ENCODE peak calls at places on chromosomes 16 and 17, in ten cellular contexts. R is NCI-H1092; O is RPMI7951; D is activated T-helper 9 cell treated with anti-CD3 and anti-CD28 coated beads, Interleukin-2, amount 50 U/mL, for 16 hours; U is upper lobe of left lung; V is hippocampal formation; X is ureter; M is foreskin keratinocyte; Z is astrocyte of the cerebellum; T is Caco-2. F is an unnamed sample.

GRCh38 chr17:34255841-34256240 is 756 bp downstream of the CCL2 start:
- DNase-seq in V (no peak), R (no peak), O (no peak), M (no peak), T (no peak), D (no peak), U (no peak), Z (no peak), X (no peak), F (no peak)

GRCh38 chr16:58503863-58504688 is 4.1 kb downstream of the NDRG4 start:
- DNase-seq in O (no peak), X (peak), V (no peak), D (no peak), R (no peak), U (no peak), T (no peak), M (no peak), Z (no peak), F (no peak)

GRCh38 chr17:39965017-39965699 is 2.4 kb downstream of the GSDMA start:
- DNase-seq in R (no peak), U (no peak), T (no peak), O (no peak), V (no peak), D (no peak), X (no peak), M (no peak), Z (no peak), F (no peak)

GRCh38 chr16:81492307-81492706 is 47.7 kb downstream of the CMIP start:
- DNase-seq in R (no peak), V (no peak), M (no peak), O (peak), X (no peak), D (no peak), U (no peak), T (no peak), Z (no peak), F (no peak)

GRCh38 chr17:8154608-8155152 is 2.5 kb upstream of the PER1 start:
- DNase-seq in M (no peak), X (no peak), O (no peak), V (no peak), R (no peak), U (no peak), T (no peak), Z (no peak), D (no peak), F (no peak)

GRCh38 chr16:66474750-66475199 is 47.7 kb downstream of the BEAN1 start:
- DNase-seq in D (peak), X (peak), O (no peak), T (no peak), Z (no peak), V (no peak), U (no peak), R (peak), M (no peak), F (no peak)

GRCh38 chr17:74758846-74759163 is 10.4 kb downstream of the NHERF1 start:
- DNase-seq in D (no peak), O (no peak), X (no peak), T (no peak), R (no peak), V (no peak), U (no peak), Z (no peak), M (peak), F (no peak)

GRCh38 chr17:72373910-72374741 is 253.3 kb downstream of the SOX9 start:
- DNase-seq in D (no peak), Z (no peak), V (no peak), T (no peak), U (no peak), M (no peak), R (peak), O (no peak), X (no peak), F (no peak)

GRCh38 chr16:81938331-81939163 is 72.7 kb downstream of the SDR42E1 start:
- DNase-seq in D (no peak), R (no peak), U (no peak), X (no peak), Z (no peak), M (no peak), O (no peak), T (no peak), V (no peak), F (no peak)

GRCh38 chr16:931651-932500 is 38.9 kb downstream of the LMF1 start:
- DNase-seq in D (no peak), O (no peak), V (no peak), Z (no peak), X (no peak), M (no peak), T (no peak), U (no peak), R (no peak), F (no peak)

GRCh38 chr16:77599793-77600415 is 122.4 kb upstream of the NUDT7 start:
- DNase-seq in V (no peak), M (peak), O (peak), D (no peak), X (no peak), R (peak), U (no peak), T (peak), Z (no peak), F (no peak)

GRCh38 chr17:75706042-75706728 is 15.1 kb upstream of the ITGB4 start:
- DNase-seq in U (no peak), M (no peak), V (no peak), O (no peak), D (no peak), T (no peak), Z (no peak), R (no peak), X (no peak), F (no peak)

GRCh38 chr16:67277294-67277998 is 1.9 kb upstream of the PLEKHG4 start:
- DNase-seq in Z (peak), O (peak), M (peak), V (no peak), X (no peak), T (no peak), U (peak), D (no peak), R (no peak), F (peak)

GRCh38 chr17:50953831-50954601 is 87.9 kb upstream of the TOB1 start:
- DNase-seq in O (no peak), T (peak), Z (no peak), R (no peak), M (peak), X (peak), U (no peak), V (peak), D (no peak), F (peak)

GRCh38 chr16:57759131-57759530 is 23.6 kb downstream of the KATNB1 start:
- DNase-seq in T (no peak), V (no peak), X (no peak), Z (no peak), R (no peak), M (no peak), O (no peak), D (no peak), U (no peak), F (no peak)

GRCh38 chr16:57194512-57194911 is 8.4 kb downstream of the RSPRY1 start:
- DNase-seq in X (no peak), U (no peak), D (no peak), Z (peak), R (no peak), V (no peak), M (peak), T (peak), O (peak), F (peak)

GRCh38 chr16:29909398-29909797 is 9.1 kb downstream of the ASPHD1 start:
- DNase-seq in D (no peak), R (no peak), T (no peak), U (no peak), M (no peak), Z (no peak), V (no peak), O (peak), X (no peak), F (no peak)

GRCh38 chr17:82703935-82704865 is 5.7 kb upstream of the RAB40B start:
- DNase-seq in R (no peak), T (peak), U (no peak), D (no peak), Z (no peak), V (no peak), X (no peak), M (no peak), O (no peak), F (no peak)

GRCh38 chr16:5665770-5666169 is 568.2 kb upstream of the EEF2KMT start:
- DNase-seq in V (no peak), D (no peak), X (no peak), Z (no peak), O (no peak), M (no peak), T (no peak), R (no peak), U (no peak), F (no peak)

GRCh38 chr16:21222495-21223337 is 10.8 kb upstream of the ANKS4B start:
- DNase-seq in M (no peak), U (no peak), X (no peak), Z (no peak), R (no peak), V (no peak), T (peak), O (peak), D (no peak), F (no peak)

GRCh38 chr17:951388-952132 is 28.0 kb downstream of the NXN start:
- DNase-seq in M (peak), R (no peak), T (peak), V (no peak), O (peak), D (no peak), X (no peak), Z (peak), U (no peak), F (no peak)

GRCh38 chr17:78278139-78278741 is 46.8 kb downstream of the TMEM235 start:
- DNase-seq in U (no peak), D (no peak), V (no peak), Z (no peak), R (no peak), O (no peak), T (peak), M (no peak), X (no peak), F (no peak)

GRCh38 chr16:56664506-56664905 is 3.4 kb downstream of the MT1G start:
- DNase-seq in X (no peak), V (no peak), T (no peak), R (no peak), Z (no peak), U (no peak), D (no peak), M (no peak), O (no peak), F (no peak)

GRCh38 chr17:65099941-65100315 is 37.2 kb upstream of the RGS9 start:
- DNase-seq in O (peak), M (peak), X (peak), U (peak), R (no peak), T (peak), D (peak), V (no peak), Z (peak), F (peak)

GRCh38 chr17:32909787-32910369 is 18.1 kb upstream of the TMEM98 start:
- DNase-seq in D (peak), V (peak), O (peak), X (peak), Z (peak), R (peak), T (peak), M (peak), U (peak), F (peak)

GRCh38 chr16:1003551-1004347 is 22.2 kb downstream of the SOX8 start:
- DNase-seq in D (peak), R (no peak), X (no peak), Z (no peak), U (no peak), T (no peak), O (peak), M (no peak), V (no peak), F (no peak)

F was measured in fibroblast of the conjunctiva.